ENCODE peak calls at places on chromosomes 6 and 20, in five cellular contexts. J is HCT116, O is hepatocyte, V is GM12878, Y is astrocyte. X is an unnamed sample.

GRCh38 chr6:161486326-161486725 is 212.5 kb upstream of the AGPAT4 start:
- DNase-seq in Y (peak; percentile 77), J (peak; percentile 41), V (no peak), O (peak; percentile 36), X (no peak)

GRCh38 chr20:41398408-41398807 is 31.8 kb upstream of the EMILIN3 start:
- DNase-seq in O (peak; percentile 57), V (no peak), Y (no peak), J (no peak), X (no peak)

GRCh38 chr6:117494283-117494682 is 11.8 kb downstream of the DCBLD1 start:
- DNase-seq in J (no peak), O (no peak), Y (no peak), V (no peak), X (no peak)

GRCh38 chr20:38680492-38681118 is 43.7 kb upstream of the SLC32A1 start:
- DNase-seq in V (no peak), Y (peak; percentile 16), O (peak; percentile 80), J (no peak), X (peak; percentile 75)

GRCh38 chr6:26195924-26196845 is 109.0 kb downstream of the HFE start:
- DNase-seq in J (no peak), O (no peak), V (no peak), Y (no peak), X (no peak)

GRCh38 chr6:158655569-158656450 is 6.0 kb downstream of the SYTL3 start:
- DNase-seq in V (no peak), O (no peak), J (no peak), Y (no peak), X (no peak)

GRCh38 chr6:150730801-150731445 is 131.2 kb downstream of the PLEKHG1 start:
- DNase-seq in Y (no peak), V (no peak), O (no peak), J (no peak), X (no peak)

GRCh38 chr6:36383608-36384007 is 3.9 kb downstream of the ETV7 start:
- DNase-seq in V (no peak), O (no peak), Y (no peak), J (no peak), X (no peak)

GRCh38 chr6:165663736-165664552 is 903 bp upstream of the PDE10A start:
- DNase-seq in Y (peak; percentile 16), V (no peak), J (no peak), O (no peak), X (peak; percentile 62)

GRCh38 chr6:33694977-33695376 is 16.5 kb downstream of the UQCC2 start:
- DNase-seq in O (no peak), Y (no peak), J (no peak), V (no peak), X (no peak)

GRCh38 chr6:1235825-1236224 is 76.1 kb upstream of the FOXQ1 start:
- DNase-seq in J (no peak), O (no peak), V (no peak), Y (no peak), X (peak; percentile 22)

GRCh38 chr6:71665931-71666330 is 220.4 kb upstream of the RIMS1 start:
- DNase-seq in O (no peak), J (no peak), Y (no peak), V (no peak), X (no peak)

GRCh38 chr6:112016335-112016734 is 37.6 kb upstream of the CCN6 start:
- DNase-seq in V (no peak), J (no peak), O (no peak), Y (no peak), X (no peak)

GRCh38 chr6:3742076-3742425 is 9.5 kb downstream of the PXDC1 start:
- DNase-seq in Y (no peak), J (no peak), O (no peak), V (no peak), X (no peak)

GRCh38 chr6:80356000-80356399 is 249.5 kb downstream of the BCKDHB start:
- DNase-seq in V (no peak), J (no peak), O (no peak), Y (no peak), X (no peak)

GRCh38 chr6:80622641-80623040 is 516.2 kb downstream of the BCKDHB start:
- DNase-seq in Y (no peak), V (no peak), J (no peak), O (no peak), X (no peak)

GRCh38 chr6:55869731-55870130 is 5.7 kb downstream of the BMP5 start:
- DNase-seq in Y (no peak), V (no peak), J (no peak), O (no peak), X (no peak)

GRCh38 chr6:3843379-3844096 is 5.6 kb upstream of the FAM50B start:
- DNase-seq in V (no peak), J (no peak), O (no peak), Y (peak; percentile 54), X (no peak)

GRCh38 chr6:147063469-147064031 is 140.7 kb upstream of the STXBP5 start:
- DNase-seq in O (no peak), V (no peak), J (peak; percentile 64), Y (peak; percentile 93), X (no peak)

DNA sequence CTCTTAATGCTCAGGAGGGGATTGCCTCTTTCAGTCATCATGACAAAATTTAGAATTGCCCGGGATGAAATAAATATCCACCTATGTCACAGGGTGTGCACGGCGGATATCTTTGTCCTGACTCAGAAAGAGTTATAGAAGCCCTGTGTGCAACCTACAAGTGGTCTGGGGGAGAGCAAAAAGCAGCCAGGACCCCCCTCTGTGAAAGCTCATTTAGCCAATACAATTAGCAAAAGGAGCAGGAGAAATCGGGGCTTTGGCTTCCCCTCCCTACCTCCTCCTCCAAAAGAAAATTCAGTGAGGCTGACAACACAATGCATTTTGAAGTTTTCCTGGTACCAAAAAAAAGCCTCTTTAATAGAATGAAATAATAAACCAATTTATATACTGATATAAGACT is 21.8 kb downstream of the FOXA2 start:
- DNase-seq in Y (no peak), J (no peak), O (no peak), V (no peak), X (no peak)
- TF ChIP-seq EZH2 in Y (no peak), J (no peak), O (no peak), V (no peak), X (no peak)

DNA sequence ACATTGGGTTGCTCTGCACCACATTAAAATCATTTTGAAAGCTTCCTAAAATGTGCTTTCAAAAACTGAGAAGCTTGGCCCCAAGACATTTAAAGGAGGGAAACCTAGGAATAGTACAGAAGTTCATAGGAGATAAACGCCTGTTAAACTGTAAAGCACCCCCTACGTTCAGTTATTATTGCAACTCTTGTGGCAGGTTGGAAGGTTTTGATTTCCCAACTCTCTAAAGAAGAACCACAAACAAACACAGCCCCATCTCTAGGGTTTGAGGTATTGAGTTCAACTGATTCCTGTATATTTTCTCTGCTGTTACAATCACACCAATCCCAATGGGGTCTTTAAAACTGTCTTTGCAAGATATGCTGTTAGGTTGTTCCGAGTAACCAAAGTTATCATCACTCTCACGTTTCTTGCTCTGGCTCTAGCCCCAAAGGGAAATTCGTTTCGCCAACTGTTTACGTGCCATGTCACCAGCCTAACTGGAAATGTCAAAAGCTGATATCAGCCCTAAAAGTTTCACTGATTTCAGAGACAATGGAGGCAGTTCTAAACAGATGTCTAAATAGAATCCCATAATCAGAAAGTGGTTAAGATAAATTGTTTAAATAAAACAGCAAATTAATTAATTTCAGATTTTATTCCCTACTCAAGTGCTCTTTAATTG is 12.1 kb downstream of the TFAP2A start:
- DNase-seq in J (no peak), V (no peak), O (no peak), Y (no peak), X (no peak)
- TF ChIP-seq EZH2 in J (no peak), V (no peak), O (no peak), Y (no peak), X (no peak)

DNA sequence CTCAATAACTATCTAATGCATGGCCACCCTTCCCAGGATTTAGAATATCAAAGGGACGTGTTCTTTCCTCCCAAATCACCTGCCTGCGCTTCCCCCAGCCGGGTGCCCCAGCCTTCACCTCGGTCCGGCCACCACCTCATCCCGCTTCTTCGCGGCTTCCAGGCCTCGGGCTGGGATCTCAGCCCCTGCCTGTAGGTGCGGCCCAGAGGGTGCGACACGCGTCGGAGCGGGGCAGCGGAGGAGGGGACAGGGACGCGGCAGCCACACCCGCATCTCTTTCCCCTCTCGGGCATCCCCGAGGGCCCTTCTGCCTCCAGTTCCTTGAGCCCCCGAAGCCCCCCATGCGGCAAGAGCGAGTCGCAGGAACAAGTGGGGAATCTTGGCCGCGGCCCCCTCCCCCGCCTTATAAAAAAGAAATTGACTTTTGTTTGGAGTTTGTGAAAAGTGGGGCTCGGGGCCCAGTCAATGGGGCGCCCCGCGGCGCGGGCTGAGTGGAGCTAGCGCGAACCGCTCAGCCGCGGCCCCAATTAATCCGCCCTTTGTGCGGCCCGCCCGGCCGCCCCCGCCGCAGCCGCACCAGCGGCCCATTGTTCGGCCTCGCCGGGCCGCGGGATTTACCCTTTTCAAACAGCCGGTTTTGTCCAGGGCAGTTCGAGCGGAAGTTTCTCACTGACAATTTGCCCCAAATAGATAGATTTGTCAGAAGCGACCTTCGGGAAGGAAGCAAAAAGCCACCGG is 8.4 kb upstream of the NR2E1 start:
- DNase-seq in O (no peak), Y (no peak), J (no peak), V (no peak), X (no peak)
- TF ChIP-seq EZH2 in O (peak; percentile 100), Y (peak; percentile 99), J (no peak), V (no peak), X (peak; percentile 94)

GRCh38 chr20:24469116-24470030 is at the start of gene SYNDIG1:
- DNase-seq in J (no peak), Y (no peak), O (peak; percentile 58), V (no peak), X (no peak)
- TF ChIP-seq EZH2 in J (no peak), Y (peak; percentile 60), O (peak; percentile 37), V (no peak), X (no peak)

GRCh38 chr6:114343782-114344144 is 940 bp upstream of the HS3ST5 start:
- DNase-seq in Y (no peak), V (no peak), J (no peak), O (no peak), X (no peak)
- TF ChIP-seq EZH2 in Y (no peak), V (no peak), J (no peak), O (no peak), X (no peak)

GRCh38 chr6:54847799-54848597 is 1.4 kb downstream of the FAM83B start:
- DNase-seq in J (peak; percentile 32), Y (peak; percentile 10), V (no peak), O (peak; percentile 48), X (no peak)

GRCh38 chr6:54850061-54850460 is 3.5 kb downstream of the FAM83B start:
- DNase-seq in Y (no peak), O (no peak), J (no peak), V (no peak), X (no peak)

GRCh38 chr6:54846857-54847721 is 518 bp downstream of the FAM83B start:
- DNase-seq in J (no peak), O (peak; percentile 68), V (no peak), Y (no peak), X (no peak)

DNA sequence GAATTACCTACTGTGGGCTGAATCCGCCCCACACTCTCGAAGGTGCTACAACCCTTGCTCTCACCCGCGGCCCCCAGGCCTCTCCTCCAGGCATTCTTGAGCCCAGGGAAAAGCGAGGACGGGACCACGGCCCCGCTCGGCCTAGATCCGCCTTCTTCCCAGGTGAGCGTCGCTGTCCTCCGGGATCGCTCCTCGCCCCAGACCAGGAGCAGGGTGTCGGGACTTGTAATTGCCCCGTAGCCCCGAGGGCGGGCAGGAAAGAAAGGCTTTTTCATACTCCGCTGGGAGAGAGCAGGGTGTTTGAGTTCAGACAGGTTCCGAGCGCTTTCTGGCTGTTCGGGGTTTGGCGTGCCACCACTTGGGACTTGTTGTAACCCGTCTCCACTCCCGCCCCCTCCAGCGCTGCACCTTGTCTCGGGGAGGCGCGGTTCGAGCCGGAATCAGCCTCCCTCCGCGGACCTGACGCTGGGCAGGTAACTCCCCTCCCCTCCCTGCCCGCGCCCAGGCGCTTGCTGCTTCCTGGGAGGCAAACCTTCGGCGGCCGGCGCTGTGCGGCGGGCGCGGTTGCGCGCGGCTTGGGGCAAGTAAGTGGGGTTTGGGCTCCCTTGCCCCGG is at the start of gene FAM83B:
- DNase-seq in Y (no peak), O (peak; percentile 86), V (no peak), J (peak; percentile 61), X (peak; percentile 82)
- TF ChIP-seq EZH2 in Y (peak; percentile 56), O (no peak), V (no peak), J (no peak), X (no peak)

GRCh38 chr6:108113557-108114519 is 39.3 kb upstream of the OSTM1 start:
- DNase-seq in J (peak; percentile 35), O (peak; percentile 64), Y (peak; percentile 23), V (no peak), X (peak; percentile 80)
- TF ChIP-seq EZH2 in J (no peak), O (no peak), Y (no peak), V (no peak), X (peak; percentile 22)

X was measured in H1.